ENCODE peak calls at places on chromosome 19, in four cellular contexts. Z is astrocyte, I is neural crest cell, H is brain microvascular endothelial cell. L is an unnamed sample.

GRCh38 chr19:8441725-8442544 is 2.8 kb upstream of the HNRNPM start:
- DNase-seq in H (no peak), I (no peak), Z (no peak), L (no peak)

GRCh38 chr19:49593233-49594113 is 2.5 kb downstream of the PRR12 start:
- DNase-seq in Z (peak), H (peak), I (peak), L (peak)

GRCh38 chr19:35223084-35223790 is 5.3 kb downstream of the FAM187B start:
- DNase-seq in Z (no peak), H (no peak), I (no peak), L (peak)

GRCh38 chr19:18650048-18650435 is 13.2 kb downstream of the KLHL26 start:
- DNase-seq in Z (no peak), H (peak), I (no peak), L (no peak)

GRCh38 chr19:3497757-3498515 is 2.5 kb downstream of the DOHH start:
- DNase-seq in H (no peak), Z (no peak), I (no peak), L (no peak)

GRCh38 chr19:38977445-38978314 is 2.1 kb upstream of the FBXO17 start:
- DNase-seq in I (no peak), Z (peak), H (no peak), L (no peak)

GRCh38 chr19:407501-408440 is 1.2 kb downstream of the C2CD4C start:
- DNase-seq in Z (no peak), I (no peak), H (no peak), L (peak)

GRCh38 chr19:35211545-35212230 is 16.9 kb downstream of the FAM187B start:
- DNase-seq in H (no peak), Z (no peak), I (no peak), L (peak)

GRCh38 chr19:42116308-42117075 is 15.8 kb downstream of the POU2F2 start:
- DNase-seq in I (no peak), H (no peak), Z (no peak), L (no peak)
- TF ChIP-seq CTCF in I (no peak), H (peak), Z (no peak), L (no peak)

GRCh38 chr19:40785526-40785925 is 7.5 kb downstream of the RAB4B start:
- DNase-seq in H (no peak), I (no peak), Z (no peak), L (no peak)

GRCh38 chr19:40786060-40787037 is 8.3 kb downstream of the RAB4B start:
- DNase-seq in Z (no peak), I (no peak), H (no peak), L (no peak)

GRCh38 chr19:40791996-40792395 is 7.0 kb upstream of the EGLN2 start:
- DNase-seq in H (no peak), I (no peak), Z (no peak), L (no peak)

DNA sequence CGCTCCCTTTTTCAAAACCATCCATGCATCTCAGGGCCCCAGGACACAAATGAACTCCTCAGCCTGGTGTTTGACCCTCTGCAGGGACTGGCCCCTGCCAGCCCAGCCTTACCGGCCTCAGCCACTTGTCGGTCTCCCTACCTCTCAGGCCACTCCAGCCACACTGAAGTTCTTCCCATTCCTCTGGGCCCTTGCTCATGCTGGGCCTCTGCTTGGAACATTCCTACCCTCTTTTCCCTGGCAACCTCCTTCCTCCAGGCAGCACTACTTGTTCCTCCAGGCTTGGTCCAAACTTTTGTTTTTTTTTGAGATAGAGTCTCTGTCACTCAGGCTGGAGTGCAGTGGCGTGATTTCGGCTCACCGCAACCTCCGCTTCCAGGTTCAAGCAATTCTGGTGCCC is 7.6 kb upstream of the EGLN2 start:
- DNase-seq in I (no peak), Z (no peak), H (no peak), L (no peak)
- TF ChIP-seq CTCF in I (no peak), Z (no peak), H (no peak), L (no peak)

DNA sequence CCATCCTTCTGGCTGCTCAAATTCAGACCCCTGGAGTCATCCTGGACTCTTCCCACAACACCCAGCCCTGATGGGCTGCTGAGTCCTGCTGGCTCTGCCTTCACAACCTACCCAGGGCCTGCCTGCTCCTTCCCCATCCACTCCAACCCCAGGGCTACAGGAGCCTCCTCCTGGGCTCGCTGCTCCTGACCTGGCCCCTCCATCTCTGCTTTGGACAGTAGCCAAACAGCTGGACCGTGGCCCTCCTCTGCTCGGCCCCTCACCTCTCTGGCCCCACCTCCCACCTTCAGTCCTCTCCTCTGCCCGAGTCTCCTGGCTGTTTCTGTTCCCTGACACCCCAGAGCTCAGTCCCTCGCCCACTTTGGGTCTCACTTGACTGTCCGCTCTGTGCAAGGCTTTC is 66.7 kb downstream of the CEBPG start:
- DNase-seq in H (no peak), Z (no peak), I (no peak), L (peak)
- TF ChIP-seq CTCF in H (no peak), Z (no peak), I (no peak), L (no peak)

DNA sequence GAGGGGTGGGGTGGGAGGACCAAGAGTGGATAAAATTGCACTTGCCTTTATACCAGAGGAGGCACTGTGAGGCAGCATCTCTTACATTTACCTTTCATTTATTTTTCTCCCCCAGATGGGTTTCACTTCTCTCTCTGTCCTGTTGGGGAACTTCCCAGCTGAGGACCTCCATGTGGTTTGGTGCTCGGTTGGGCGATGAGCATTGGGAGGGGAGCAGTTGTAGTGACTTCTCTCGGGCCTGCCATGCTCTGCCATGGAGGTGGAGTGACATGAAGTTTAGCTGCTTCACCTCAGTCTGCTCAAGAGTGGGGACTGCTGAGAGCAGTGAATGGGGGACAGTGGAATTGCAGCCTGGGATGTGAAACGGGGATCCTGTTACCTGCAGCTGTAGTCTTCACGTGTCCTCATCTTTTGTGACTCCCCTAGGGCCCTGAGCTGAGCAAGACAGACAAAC is 23.1 kb upstream of the CXCL17 start:
- DNase-seq in H (no peak), I (no peak), Z (no peak), L (no peak)
- TF ChIP-seq CTCF in H (no peak), I (no peak), Z (no peak), L (no peak)

GRCh38 chr19:30169196-30169900 is 202.8 kb upstream of the ZNF536 start:
- DNase-seq in I (no peak), H (no peak), Z (no peak), L (no peak)
- TF ChIP-seq CTCF in I (no peak), H (no peak), Z (no peak), L (no peak)

GRCh38 chr19:43619262-43620060 is at the start of gene ZNF428:
- DNase-seq in I (peak), H (peak), Z (peak), L (peak)
- TF ChIP-seq CTCF in I (no peak), H (peak), Z (no peak), L (no peak)